ENCODE peak calls at places on chromosomes 3 and 15, in four cellular contexts. G is tibial nerve, U is lower lobe of right lung, N is left lung. S is an unnamed sample.
A peak's percentile ranks its signal among the peaks of the same experiment; 100 is the strongest.

GRCh38 chr15:26891448-26891881 is 24.6 kb downstream of the GABRA5 start:
- DNase-seq in G (no peak), N (peak; percentile 53), U (no peak), S (peak; percentile 96)

GRCh38 chr15:91625506-91625905 is 228.0 kb upstream of the SLCO3A1 start:
- DNase-seq in U (no peak), N (no peak), G (no peak), S (no peak)

GRCh38 chr3:45712434-45713110 is 23.4 kb downstream of the SACM1L start:
- DNase-seq in U (no peak), G (no peak), N (no peak), S (peak; percentile 14)

GRCh38 chr3:141796436-141797166 is 33.4 kb downstream of the GRK7 start:
- DNase-seq in N (peak; percentile 46), U (no peak), G (no peak), S (no peak)

GRCh38 chr15:62071711-62072308 is 5.0 kb downstream of the C2CD4A start:
- DNase-seq in G (no peak), U (no peak), N (no peak), S (peak; percentile 87)

GRCh38 chr3:42166214-42166613 is 75.1 kb downstream of the TRAK1 start:
- DNase-seq in U (no peak), G (no peak), N (no peak), S (no peak)

GRCh38 chr3:114506622-114507300 is 212.9 kb downstream of the TIGIT start:
- DNase-seq in N (no peak), G (no peak), U (no peak), S (no peak)

GRCh38 chr3:138479355-138479964 is 45.0 kb downstream of the ESYT3 start:
- DNase-seq in G (no peak), N (no peak), U (peak; percentile 16), S (no peak)

GRCh38 chr15:81887913-81888312 is 157.9 kb downstream of the MEX3B start:
- DNase-seq in G (no peak), U (no peak), N (no peak), S (no peak)

GRCh38 chr15:52076889-52077781 is 35.4 kb downstream of the BCL2L10 start:
- DNase-seq in G (no peak), U (no peak), N (no peak), S (peak; percentile 92)

GRCh38 chr15:74343797-74344127 is 23.7 kb downstream of the CYP11A1 start:
- DNase-seq in G (no peak), N (no peak), U (no peak), S (no peak)

GRCh38 chr15:51082246-51082645 is 12.5 kb downstream of the TNFAIP8L3 start:
- DNase-seq in N (no peak), G (no peak), U (no peak), S (no peak)

GRCh38 chr3:47227678-47228077 is 54.9 kb downstream of the KIF9 start:
- DNase-seq in N (no peak), G (no peak), U (peak; percentile 49), S (no peak)

GRCh38 chr15:41790756-41791546 is 16.7 kb downstream of the MAPKBP1 start:
- DNase-seq in U (no peak), G (no peak), N (no peak), S (peak; percentile 71)

GRCh38 chr3:17831366-17831765 is 88.9 kb upstream of the TBC1D5 start:
- DNase-seq in U (no peak), G (no peak), N (no peak), S (no peak)

GRCh38 chr3:120160050-120160449 is 65.8 kb upstream of the GSK3B start:
- DNase-seq in U (peak; percentile 78), N (peak; percentile 64), G (peak; percentile 25), S (peak; percentile 72)

DNA sequence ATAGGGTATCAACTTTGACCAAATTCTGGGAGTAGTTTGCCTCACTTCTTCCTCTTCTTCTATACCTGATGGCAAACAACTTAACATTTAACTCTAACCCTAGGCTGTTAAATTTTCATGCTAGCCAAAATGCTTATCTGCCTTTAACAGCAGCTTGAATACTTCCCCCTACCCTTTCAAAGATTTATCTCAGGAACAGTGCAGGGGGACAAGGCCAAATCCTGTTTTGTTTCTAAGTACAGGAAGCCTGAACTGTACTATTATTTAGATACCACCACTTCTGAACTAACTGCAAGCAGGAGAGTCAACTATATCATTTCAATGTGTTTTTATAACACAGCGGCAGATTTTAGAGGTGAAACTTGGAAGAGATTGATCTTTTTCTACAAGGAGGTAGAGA is 104.0 kb upstream of the CNTN6 start:
- DNase-seq in N (no peak), G (no peak), U (no peak), S (no peak)
- H3K9me3 ChIP-seq in N (peaks cover 25% of the 10 kb centered on the region), G (no peaks in the 10 kb centered on the region), U (no peaks in the 10 kb centered on the region), S (no peaks in the 10 kb centered on the region)

DNA sequence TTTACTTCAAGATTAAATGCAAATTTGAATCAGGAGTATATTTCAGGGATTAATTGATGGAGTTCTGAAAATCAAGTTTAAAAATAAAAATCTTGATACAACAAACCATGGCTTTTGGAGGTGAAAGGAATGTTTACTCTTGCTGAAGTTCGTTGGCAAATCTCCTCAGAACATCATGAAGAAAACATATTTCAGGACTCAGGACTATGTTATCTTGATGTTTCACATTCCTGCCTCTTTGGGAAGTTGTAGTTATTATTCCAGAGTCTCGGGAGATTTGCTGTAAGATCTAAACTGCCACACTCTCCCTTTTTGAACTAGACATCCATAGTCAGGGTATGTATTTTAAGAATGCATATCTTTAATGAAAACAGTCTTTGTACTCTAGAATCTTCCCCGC is 271.2 kb downstream of the RBMS3 start:
- DNase-seq in U (no peak), G (no peak), N (no peak), S (no peak)
- H3K4me3 ChIP-seq in U (no peak overlapping the region), G (no peak overlapping the region), N (no peak overlapping the region), S (no peak overlapping the region)

DNA sequence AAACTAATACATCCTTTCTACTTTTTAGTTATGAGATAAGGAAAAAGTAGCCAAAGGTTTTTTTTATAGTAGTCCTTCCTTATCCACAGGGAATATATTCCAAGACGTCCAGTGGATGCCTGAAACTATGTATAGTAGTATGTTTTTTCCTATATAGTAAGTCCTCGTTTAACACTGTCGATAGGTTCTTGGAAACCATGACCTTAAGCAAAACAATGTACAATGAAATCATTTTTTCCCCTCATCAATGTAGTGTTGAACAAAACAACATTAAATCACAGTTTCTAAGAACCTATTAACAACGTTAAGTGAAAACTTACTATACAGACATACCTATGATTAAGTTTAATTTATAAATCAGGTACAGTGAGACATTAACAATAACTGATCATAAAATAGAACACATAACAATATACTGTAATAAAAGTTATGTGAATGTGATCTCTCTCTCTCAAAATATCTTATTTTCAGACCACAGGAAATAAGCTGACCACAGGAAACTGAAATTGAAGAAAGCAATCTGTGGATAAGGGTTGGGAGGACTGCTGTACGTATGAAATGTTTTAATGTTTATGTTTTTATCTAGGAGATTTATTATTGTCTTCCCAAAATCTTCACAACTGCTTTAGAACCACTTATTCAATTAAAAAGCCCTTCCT is 20.6 kb downstream of the COPS2 start:
- DNase-seq in U (no peak), G (no peak), N (no peak), S (no peak)
- H3K36me3 ChIP-seq in U (peaks cover 97% of the 10 kb centered on the region), G (peaks cover 2% of the 10 kb centered on the region), N (no peaks in the 10 kb centered on the region), S (peaks cover 64% of the 10 kb centered on the region)

DNA sequence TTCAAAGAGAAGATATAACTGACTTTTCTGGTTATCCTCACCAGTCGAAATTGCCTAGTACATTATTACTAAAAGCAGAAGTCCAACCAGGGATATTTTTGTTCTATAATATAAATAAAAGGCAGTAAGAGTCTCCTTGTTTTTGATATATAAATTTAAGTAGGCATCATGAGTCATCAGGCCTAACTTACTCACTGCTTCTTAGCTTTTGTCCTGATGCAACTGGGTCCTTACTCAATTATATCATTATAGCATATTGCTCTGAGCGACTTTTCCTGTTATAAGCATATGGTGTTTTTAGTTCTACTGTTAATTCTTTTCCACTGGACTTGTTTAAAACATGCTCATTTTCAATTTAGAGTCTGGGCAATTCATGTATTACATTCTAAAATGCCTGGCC is 910.1 kb downstream of the MCTP2 start:
- DNase-seq in G (no peak), U (no peak), N (no peak), S (peak; percentile 31)
- H3K9me3 ChIP-seq in G (no peaks in the 10 kb centered on the region), U (no peaks in the 10 kb centered on the region), N (no peaks in the 10 kb centered on the region), S (no peaks in the 10 kb centered on the region)

DNA sequence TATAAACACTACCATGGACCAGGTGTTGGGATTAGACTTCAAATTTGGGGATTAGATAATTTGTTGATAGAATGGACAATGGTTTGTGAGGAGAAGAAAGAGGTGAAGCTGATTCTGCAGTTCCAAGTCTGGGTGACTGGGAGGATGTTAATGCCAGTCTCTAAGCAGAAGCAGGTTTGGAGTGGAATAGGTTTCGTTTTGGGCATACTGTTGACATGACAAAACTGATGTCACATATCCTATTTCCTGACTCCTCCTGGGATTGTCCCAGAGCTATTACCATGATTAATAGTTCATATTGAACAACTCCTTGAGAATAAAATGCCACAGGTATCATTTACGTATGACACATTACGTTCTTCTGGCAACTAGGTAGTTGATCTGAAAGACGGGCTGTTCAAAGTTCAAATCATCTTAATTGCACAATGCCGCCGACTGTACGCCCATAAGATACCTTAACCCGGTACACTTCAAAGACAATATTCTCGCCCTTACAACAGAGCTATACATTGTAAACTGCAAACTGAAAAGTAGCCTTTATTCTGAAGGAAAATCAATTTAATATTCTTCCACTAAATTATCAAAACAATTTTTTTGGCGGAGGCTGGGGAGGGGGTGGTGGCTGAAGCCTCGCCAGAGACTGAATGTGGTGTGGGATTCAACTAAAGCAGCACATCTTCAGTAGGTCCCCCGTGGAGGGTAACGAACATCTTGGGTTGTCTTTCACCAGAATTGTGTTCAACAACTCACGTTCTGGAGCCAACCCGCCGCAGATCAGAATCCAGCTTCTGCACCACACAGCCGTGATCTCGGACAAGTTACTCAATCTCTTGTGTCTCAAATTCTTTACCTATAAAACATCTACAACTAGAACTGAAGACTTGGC is 1.2 kb upstream of the RAB5A start:
- DNase-seq in U (no peak), G (no peak), N (no peak), S (peak; percentile 21)
- H3K4me3 ChIP-seq in U (peak overlapping the region; percentile 95), G (peak overlapping the region; percentile 95), N (peak overlapping the region; percentile 97), S (peak overlapping the region; percentile 97)